ENCODE peak calls at places on chromosome 2, in five cellular contexts. A is heart left ventricle, B is HCT116, I is uterus, U is A549. T is an unnamed sample.

GRCh38 chr2:4020153-4020552 is 316.8 kb downstream of the DCDC2C start:
- DNase-seq in U (no peak), I (no peak), B (no peak), A (no peak), T (no peak)

GRCh38 chr2:128554151-128554769 is 235.6 kb upstream of the HS6ST1 start:
- DNase-seq in A (no peak), U (no peak), B (no peak), I (no peak), T (no peak)

GRCh38 chr2:67082813-67083212 is 314.3 kb upstream of the ETAA1 start:
- DNase-seq in B (no peak), U (no peak), A (no peak), I (no peak), T (no peak)

GRCh38 chr2:223086360-223086981 is 34.5 kb downstream of the KCNE4 start:
- DNase-seq in A (no peak), U (no peak), B (no peak), I (no peak), T (no peak)

GRCh38 chr2:10493636-10494281 is 45.6 kb upstream of the ODC1 start:
- DNase-seq in I (no peak), B (no peak), A (no peak), U (peak; percentile 93), T (no peak)

GRCh38 chr2:98175811-98176210 is 88.8 kb downstream of the VWA3B start:
- DNase-seq in U (no peak), B (peak; percentile 10), I (no peak), A (no peak), T (peak; percentile 7)

GRCh38 chr2:26864646-26865045 is 16.7 kb downstream of the DPYSL5 start:
- DNase-seq in I (no peak), B (no peak), U (no peak), A (no peak), T (no peak)

GRCh38 chr2:84971799-84972790 is 1.1 kb downstream of the KCMF1 start:
- DNase-seq in U (no peak), B (no peak), I (peak; percentile 23), A (peak; percentile 57), T (peak; percentile 87)

GRCh38 chr2:231568098-231568784 is 24.4 kb upstream of the TEX44 start:
- DNase-seq in B (no peak), A (no peak), I (no peak), U (no peak), T (no peak)

GRCh38 chr2:219252900-219253752 is at the start of gene TUBA4B:
- DNase-seq in B (no peak), I (no peak), A (peak; percentile 48), U (peak; percentile 6), T (peak; percentile 78)

GRCh38 chr2:12819098-12819465 is 102.3 kb downstream of the TRIB2 start:
- DNase-seq in U (no peak), I (peak; percentile 96), B (no peak), A (peak; percentile 88), T (no peak)

GRCh38 chr2:237136824-237137223 is 51.1 kb downstream of the COPS8 start:
- DNase-seq in U (no peak), B (no peak), A (no peak), I (no peak), T (no peak)

GRCh38 chr2:221254281-221254680 is 317.8 kb downstream of the EPHA4 start:
- DNase-seq in B (no peak), A (no peak), I (no peak), U (no peak), T (no peak)

GRCh38 chr2:240831594-240832204 is 11.7 kb upstream of the KIF1A start:
- DNase-seq in B (no peak), I (no peak), A (no peak), U (no peak), T (no peak)

GRCh38 chr2:195575879-195576391 is 81.1 kb upstream of the SLC39A10 start:
- DNase-seq in B (peak; percentile 24), A (no peak), I (no peak), U (peak; percentile 64), T (peak; percentile 24)

GRCh38 chr2:46304635-46305034 is 7.4 kb downstream of the EPAS1 start:
- DNase-seq in I (no peak), U (no peak), A (no peak), B (no peak), T (no peak)

GRCh38 chr2:30349691-30350090 is 97.4 kb upstream of the LCLAT1 start:
- DNase-seq in I (no peak), A (no peak), B (no peak), U (no peak), T (no peak)

GRCh38 chr2:47250576-47251403 is 95.7 kb upstream of the STPG4 start:
- DNase-seq in I (no peak), B (no peak), U (no peak), A (no peak), T (no peak)

GRCh38 chr2:176317246-176318065 is 48.2 kb downstream of the MTX2 start:
- DNase-seq in B (no peak), U (no peak), I (no peak), A (no peak), T (no peak)

GRCh38 chr2:166458682-166459081 is 35.4 kb downstream of the SCN7A start:
- DNase-seq in I (no peak), B (no peak), A (no peak), U (no peak), T (no peak)

GRCh38 chr2:215479121-215479520 is 43.3 kb upstream of the FN1 start:
- DNase-seq in I (no peak), U (no peak), A (no peak), B (no peak), T (no peak)

GRCh38 chr2:119475225-119475856 is 43.7 kb downstream of the TMEM37 start:
- DNase-seq in B (no peak), U (no peak), A (no peak), I (no peak), T (no peak)

GRCh38 chr2:114082731-114083433 is 193.0 kb downstream of the ACTR3 start:
- DNase-seq in B (no peak), U (no peak), I (no peak), A (no peak), T (no peak)

GRCh38 chr2:236544362-236544761 is 25.3 kb upstream of the ACKR3 start:
- DNase-seq in U (no peak), I (no peak), B (no peak), A (no peak), T (no peak)

GRCh38 chr2:219644801-219645480 is 17.5 kb downstream of the SLC4A3 start:
- DNase-seq in U (no peak), B (no peak), I (no peak), A (peak; percentile 74), T (no peak)

GRCh38 chr2:30866974-30867373 is 59.7 kb upstream of the CAPN13 start:
- DNase-seq in U (no peak), A (no peak), B (no peak), I (no peak), T (no peak)

GRCh38 chr2:227125506-227125905 is 38.5 kb downstream of the COL4A4 start:
- DNase-seq in I (no peak), B (no peak), A (no peak), U (no peak), T (peak; percentile 11)

GRCh38 chr2:100675373-100675772 is 112.6 kb downstream of the PDCL3 start:
- DNase-seq in I (no peak), U (no peak), B (no peak), A (no peak), T (no peak)

GRCh38 chr2:96412307-96413066 is 76.9 kb downstream of the NCAPH start:
- DNase-seq in I (no peak), U (no peak), B (no peak), A (no peak), T (no peak)

GRCh38 chr2:96409543-96410184 is 74.1 kb downstream of the NCAPH start:
- DNase-seq in B (no peak), U (no peak), I (no peak), A (peak; percentile 31), T (no peak)

GRCh38 chr2:96414161-96414713 is 78.7 kb downstream of the NCAPH start:
- DNase-seq in I (no peak), U (no peak), B (no peak), A (no peak), T (no peak)

GRCh38 chr2:96415684-96416083 is 80.1 kb downstream of the NCAPH start:
- DNase-seq in A (no peak), U (no peak), B (no peak), I (no peak), T (no peak)

GRCh38 chr2:96413067-96413722 is 77.6 kb downstream of the NCAPH start:
- DNase-seq in B (no peak), U (no peak), I (no peak), A (no peak), T (no peak)
- TF ChIP-seq POLR2A in B (no peak), U (no peak), I (no peak), A (no peak), T (no peak)

DNA sequence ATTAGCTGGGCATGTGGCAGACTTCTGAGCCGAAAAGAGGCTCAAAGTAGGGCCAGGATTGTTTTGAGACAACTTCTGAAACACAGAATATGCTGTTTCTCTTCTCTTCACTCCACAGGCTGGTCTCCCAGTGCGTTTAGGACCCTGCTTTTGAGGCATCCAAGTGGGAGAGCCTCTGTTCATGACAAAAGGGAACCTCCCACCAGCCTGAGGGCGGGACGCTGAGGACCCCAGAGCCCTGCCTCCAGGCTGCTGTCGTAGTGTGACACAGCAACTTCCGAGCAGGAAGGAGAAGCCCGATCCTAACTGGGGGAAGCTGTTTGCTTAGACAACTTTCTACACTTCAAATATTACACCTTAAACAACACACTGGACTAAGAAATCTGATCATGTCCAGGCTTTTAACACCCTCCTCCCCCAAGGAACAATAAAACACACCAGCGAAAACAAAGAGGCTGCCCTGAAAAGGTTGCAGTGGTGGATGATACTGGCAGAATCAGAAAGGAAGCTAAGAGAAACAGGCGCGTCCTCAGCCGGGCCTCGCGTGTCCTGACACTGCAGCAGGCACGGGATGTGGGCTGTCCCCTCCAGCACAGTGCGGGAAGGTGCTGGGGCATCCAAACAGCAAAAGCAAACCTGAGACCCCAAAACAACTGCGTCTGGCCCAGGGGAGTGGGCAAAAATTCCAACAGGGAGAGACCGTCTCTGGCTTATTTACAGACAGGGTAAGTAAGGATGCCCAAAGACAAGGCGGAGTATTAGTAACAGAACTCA is 9.3 kb downstream of the SERTAD2 start:
- DNase-seq in B (peak; percentile 59), U (peak; percentile 91), A (peak; percentile 83), I (peak; percentile 84), T (peak; percentile 88)
- TF ChIP-seq POLR2A in B (peak; percentile 47), U (peak; percentile 56), A (peak; percentile 90), I (peak; percentile 86), T (peak; percentile 96)

DNA sequence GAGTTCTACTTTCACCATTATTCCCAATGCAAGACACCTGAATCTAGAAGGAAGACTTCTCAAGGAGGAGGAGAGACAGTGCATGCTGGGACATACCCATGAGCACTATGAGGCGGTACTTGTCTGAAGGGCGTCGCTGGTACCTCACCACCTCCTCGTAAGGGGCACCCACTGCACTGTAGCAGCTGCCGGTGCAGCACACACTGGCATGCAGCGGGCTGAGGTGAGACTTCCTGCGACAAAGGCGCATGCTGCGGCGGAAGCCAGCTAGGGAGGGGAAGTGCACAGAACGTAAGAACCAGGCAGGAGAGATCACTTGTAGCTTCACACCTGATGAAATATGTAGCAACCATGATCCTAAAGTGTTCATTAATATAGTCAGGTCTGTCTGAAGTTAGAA is 12.8 kb upstream of the TMEM237 start:
- DNase-seq in U (no peak), A (no peak), I (no peak), B (no peak), T (no peak)
- TF ChIP-seq POLR2A in U (peak; percentile 11), A (no peak), I (no peak), B (no peak), T (no peak)

GRCh38 chr2:95509408-95509807 is 24.9 kb upstream of the TRIM43B start:
- DNase-seq in U (no peak), B (no peak), I (no peak), A (no peak), T (no peak)
- TF ChIP-seq POLR2A in U (no peak), B (no peak), I (no peak), A (no peak), T (no peak)

GRCh38 chr2:6722574-6722973 is 143.1 kb downstream of the CMPK2 start:
- DNase-seq in A (no peak), U (no peak), B (no peak), I (no peak), T (no peak)
- TF ChIP-seq POLR2A in A (no peak), U (no peak), B (no peak), I (no peak), T (no peak)